ENCODE peak calls at places on chromosomes 5 and 9, in four cellular contexts. M is stimulated activated CD8-positive, alpha-beta memory T cell treated with anti-CD3 and anti-CD28 coated beads, Interleukin-4, amount 100 ng/mL, for 1 hour; O is neural crest cell; V is activated CD8-positive, alpha-beta memory T cell treated with anti-CD3 and anti-CD28 coated beads for 48 hours. W is an unnamed sample.
A peak's percentile ranks its signal among the peaks of the same experiment; 100 is the strongest.

GRCh38 chr9:96172797-96173196 is 129.2 kb downstream of the HSD17B3 start:
- DNase-seq in O (no peak), V (no peak), M (no peak), W (no peak)

GRCh38 chr9:121399126-121399882 is 29.3 kb upstream of the STOM start:
- DNase-seq in M (no peak), O (no peak), V (no peak), W (no peak)

GRCh38 chr9:134858051-134858841 is 22.4 kb upstream of the FCN2 start:
- DNase-seq in V (no peak), M (no peak), O (no peak), W (peak; percentile 44)

GRCh38 chr5:39716532-39716971 is 291.8 kb upstream of the DAB2 start:
- DNase-seq in O (peak; percentile 2), V (no peak), M (no peak), W (peak; percentile 39)

GRCh38 chr5:115575167-115576070 is 26.9 kb downstream of the TICAM2 start:
- DNase-seq in V (no peak), O (no peak), M (no peak), W (peak; percentile 46)

GRCh38 chr9:120931278-120932085 is 4.9 kb upstream of the TRAF1 start:
- DNase-seq in V (no peak), M (no peak), O (no peak), W (peak; percentile 70)

GRCh38 chr5:64722588-64722987 is 32.3 kb downstream of the SHISAL2B start:
- DNase-seq in V (no peak), O (no peak), M (no peak), W (no peak)

GRCh38 chr5:178436326-178436940 is 153.8 kb downstream of the COL23A1 start:
- DNase-seq in O (no peak), V (no peak), M (no peak), W (no peak)

GRCh38 chr9:92141144-92142129 is 26.2 kb upstream of the SPTLC1 start:
- DNase-seq in M (no peak), O (no peak), V (no peak), W (peak; percentile 26)

GRCh38 chr5:171534009-171534895 is 114.8 kb downstream of the FGF18 start:
- DNase-seq in M (no peak), O (no peak), V (no peak), W (no peak)

GRCh38 chr5:115262405-115263247 is at the start of gene PGGT1B:
- DNase-seq in O (peak; percentile 61), M (peak; percentile 34), V (peak; percentile 47), W (peak; percentile 61)

GRCh38 chr5:93870649-93871048 is 129.2 kb upstream of the POU5F2 start:
- DNase-seq in M (no peak), V (no peak), O (no peak), W (no peak)

GRCh38 chr5:10366310-10367297 is 13.1 kb downstream of the MARCHF6 start:
- DNase-seq in V (no peak), M (no peak), O (no peak), W (no peak)

GRCh38 chr5:55327281-55327680 is 19.5 kb downstream of the MTREX start:
- DNase-seq in M (no peak), O (no peak), V (no peak), W (no peak)

W was measured in AG08395.